ENCODE peak calls at places on chromosomes 7 and 10, in seven cellular contexts. G is amniotic stem cell; P is activated effector memory CD4-positive, alpha-beta T cell treated with Interleukin-2 at 50 U/mL for 16 hours; W is non-pigmented ciliary epithelial cell; Y is foreskin fibroblast; I is stimulated activated CD8-positive, alpha-beta memory T cell treated with anti-CD3 and anti-CD28 coated beads, Interleukin-2, amount 100 ng/mL, for 1 hour; T is T-helper 9 cell. J is an unnamed sample.

GRCh38 chr7:29734246-29734731 is 72.0 kb upstream of the WIPF3 start:
- DNase-seq in G (no peak), P (no peak), W (no peak), Y (no peak), I (no peak), T (no peak), J (no peak)

GRCh38 chr10:63319231-63319630 is 146.5 kb downstream of the JMJD1C start:
- DNase-seq in G (no peak), P (no peak), W (no peak), Y (no peak), I (no peak), T (no peak), J (no peak)

GRCh38 chr10:77979221-77979620 is 50.1 kb downstream of the POLR3A start:
- DNase-seq in G (no peak), P (no peak), W (no peak), Y (no peak), I (no peak), T (no peak), J (no peak)

GRCh38 chr7:136179829-136180721 is 202.9 kb upstream of the MTPN start:
- DNase-seq in G (no peak), P (no peak), W (no peak), Y (no peak), I (no peak), T (no peak), J (no peak)

GRCh38 chr7:117212969-117213877 is 109.6 kb downstream of the WNT2 start:
- DNase-seq in G (no peak), P (peak), W (peak), Y (peak), I (peak), T (peak), J (peak)

GRCh38 chr10:79137826-79138225 is 69.1 kb downstream of the ZMIZ1 start:
- DNase-seq in G (no peak), P (peak), W (no peak), Y (peak), I (no peak), T (no peak), J (no peak)

GRCh38 chr7:27151341-27151944 is 940 bp downstream of the HOXA3 start:
- DNase-seq in G (no peak), P (no peak), W (no peak), Y (no peak), I (no peak), T (no peak), J (no peak)

GRCh38 chr7:68441610-68442009 is 1156.7 kb upstream of the AUTS2 start:
- DNase-seq in G (no peak), P (no peak), W (no peak), Y (no peak), I (no peak), T (no peak), J (no peak)

GRCh38 chr7:41928781-41929180 is 225.9 kb upstream of the INHBA start:
- DNase-seq in G (no peak), P (no peak), W (no peak), Y (no peak), I (no peak), T (no peak), J (no peak)

GRCh38 chr7:133389727-133390126 is 136.8 kb downstream of the EXOC4 start:
- DNase-seq in G (no peak), P (no peak), W (no peak), Y (no peak), I (no peak), T (no peak), J (no peak)

GRCh38 chr10:117617664-117618063 is 75.1 kb downstream of the EMX2 start:
- DNase-seq in G (no peak), P (no peak), W (no peak), Y (no peak), I (no peak), T (no peak), J (no peak)

GRCh38 chr7:949021-949934 is 5.2 kb downstream of the ADAP1 start:
- DNase-seq in G (no peak), P (no peak), W (no peak), Y (no peak), I (no peak), T (no peak), J (no peak)

GRCh38 chr7:26143298-26144044 is 8.5 kb upstream of the NFE2L3 start:
- DNase-seq in G (no peak), P (no peak), W (peak), Y (peak), I (no peak), T (no peak), J (no peak)

GRCh38 chr7:6709808-6710207 is 3.1 kb upstream of the ZNF12 start:
- DNase-seq in G (no peak), P (no peak), W (no peak), Y (peak), I (no peak), T (no peak), J (no peak)

GRCh38 chr10:25631471-25631870 is 302.6 kb upstream of the MYO3A start:
- DNase-seq in G (no peak), P (no peak), W (no peak), Y (no peak), I (no peak), T (no peak), J (no peak)

GRCh38 chr10:30433779-30434272 is at the start of gene MAP3K8:
- DNase-seq in G (peak), P (peak), W (no peak), Y (peak), I (peak), T (peak), J (no peak)

GRCh38 chr10:24900888-24901685 is 51.3 kb downstream of the PRTFDC1 start:
- DNase-seq in G (no peak), P (no peak), W (no peak), Y (no peak), I (no peak), T (no peak), J (no peak)

GRCh38 chr10:49552277-49552676 is 13.4 kb upstream of the ERCC6 start:
- DNase-seq in G (peak), P (no peak), W (peak), Y (peak), I (no peak), T (no peak), J (no peak)

J was measured in smooth muscle cell of the brain vasculature.